ENCODE peak calls at places on chromosomes 4 and X, in five cellular contexts. A, X, M, J and P are unnamed samples. For H3K4me1, the result is how much of the 10 kb centered on the place peaks cover.

GRCh38 chr4:8400641-8401325 is 39.7 kb downstream of the ACOX3 start:
- DNase-seq in A (no peak), X (no peak), M (no peak), J (no peak), P (no peak)

GRCh38 chrX:122134291-122134690 is 1049.8 kb upstream of the GRIA3 start:
- DNase-seq in A (no peak), X (no peak), M (no peak), J (no peak), P (no peak)

GRCh38 chrX:153516055-153516454 is 1.4 kb upstream of the ATP2B3 start:
- DNase-seq in A (no peak), X (no peak), M (no peak), J (no peak), P (no peak)

GRCh38 chrX:80223922-80224579 is 196.2 kb upstream of the TENT5D start:
- DNase-seq in A (no peak), X (no peak), M (peak), J (no peak), P (no peak)

GRCh38 chr4:76989391-76990061 is 40.0 kb downstream of the SEPTIN11 start:
- DNase-seq in A (no peak), X (no peak), M (no peak), J (peak), P (peak)

GRCh38 chrX:41085883-41086626 is 810 bp downstream of the USP9X start:
- DNase-seq in A (peak), X (peak), M (peak), J (peak), P (peak)

GRCh38 chr4:80180743-80181142 is 16.6 kb upstream of the PRDM8 start:
- DNase-seq in A (no peak), X (no peak), M (no peak), J (no peak), P (no peak)

GRCh38 chr4:84928089-84928488 is 38.4 kb downstream of the WDFY3 start:
- DNase-seq in A (no peak), X (no peak), M (no peak), J (no peak), P (no peak)

GRCh38 chr4:175419120-175419774 is 392.8 kb downstream of the GPM6A start:
- DNase-seq in A (no peak), X (no peak), M (no peak), J (no peak), P (no peak)

GRCh38 chr4:1960170-1960825 is 48.5 kb downstream of the NELFA start:
- DNase-seq in A (no peak), X (no peak), M (no peak), J (no peak), P (no peak)

GRCh38 chr4:26893491-26893890 is 32.9 kb downstream of the STIM2 start:
- DNase-seq in A (no peak), X (no peak), M (no peak), J (no peak), P (no peak)

GRCh38 chr4:26892480-26893150 is 32.0 kb downstream of the STIM2 start:
- DNase-seq in A (no peak), X (no peak), M (no peak), J (no peak), P (no peak)

GRCh38 chr4:26900765-26901164 is 40.1 kb downstream of the STIM2 start:
- DNase-seq in A (no peak), X (no peak), M (no peak), J (no peak), P (no peak)

GRCh38 chr4:26899991-26900390 is 39.4 kb downstream of the STIM2 start:
- DNase-seq in A (no peak), X (no peak), M (no peak), J (no peak), P (no peak)

GRCh38 chr4:26896636-26897035 is 36.0 kb downstream of the STIM2 start:
- DNase-seq in A (no peak), X (no peak), M (no peak), J (no peak), P (no peak)
- H3K4me1 ChIP-seq in A (under half), X (under half), M (under half), J (under half), P (under half)

DNA sequence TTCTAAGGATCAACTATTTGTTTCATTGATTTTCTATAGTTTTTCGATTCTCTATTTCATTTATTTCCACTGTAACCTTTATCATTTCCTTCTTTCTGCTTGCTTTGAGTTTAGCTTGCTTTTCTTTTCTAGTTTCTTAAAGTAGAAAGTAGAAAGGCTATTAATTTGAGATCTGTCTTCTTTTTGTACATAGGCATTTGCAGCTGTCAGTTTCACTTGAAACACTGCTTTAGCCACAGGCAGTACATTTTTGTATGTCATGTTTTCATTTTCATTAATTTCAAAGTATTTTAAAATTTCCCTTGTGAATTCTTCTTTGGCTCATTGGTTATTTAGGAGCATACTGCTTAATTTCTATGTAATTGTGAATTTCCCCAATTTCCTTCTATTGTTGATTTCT is 152.2 kb downstream of the SH3KBP1 start:
- DNase-seq in A (no peak), X (no peak), M (no peak), J (no peak), P (no peak)
- H3K4me1 ChIP-seq in A (under half), X (under half), M (under half), J (under half), P (under half)

DNA sequence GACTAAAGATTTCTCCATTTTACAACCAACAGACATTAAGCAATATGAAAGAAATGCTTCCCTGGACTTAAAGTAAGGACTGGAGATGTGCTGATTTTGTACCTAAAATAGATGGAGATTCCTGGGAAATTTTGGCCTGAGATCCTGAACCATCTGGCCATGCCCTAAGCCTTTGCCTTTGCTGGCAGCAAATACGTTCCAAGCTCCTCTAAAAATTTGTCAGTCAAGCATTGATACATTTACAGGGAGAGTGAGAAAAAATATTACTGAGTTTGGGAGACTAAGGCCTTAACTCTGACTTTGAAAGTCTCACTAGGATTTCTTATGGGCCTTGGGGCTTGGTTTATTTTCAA is 63.9 kb downstream of the FHDC1 start:
- DNase-seq in A (no peak), X (no peak), M (no peak), J (no peak), P (no peak)
- H3K4me1 ChIP-seq in A (under half), X (under half), M (under half), J (under half), P (under half)

GRCh38 chrX:16832301-16832700 is 37.9 kb downstream of the RBBP7 start:
- DNase-seq in A (no peak), X (no peak), M (no peak), J (no peak), P (no peak)
- H3K4me1 ChIP-seq in A (under half), X (under half), M (under half), J (under half), P (under half)